ENCODE peak calls at places on chromosome 17, in eight cellular contexts. O is AG09319, C is pancreas, F is tibial nerve, W is Caco-2, E is Peyer's patch, L is endothelial cell, P is RWPE1. V is an unnamed sample.

GRCh38 chr17:39001703-39002637 is 34.8 kb upstream of the FBXO47 start:
- DNase-seq in W (no peak), O (peak), P (peak), C (peak), E (no peak), F (peak), L (no peak), V (peak)

GRCh38 chr17:21510686-21511367 is 134.7 kb downstream of the KCNJ12 start:
- DNase-seq in O (no peak), P (no peak), E (no peak), C (no peak), W (no peak), F (no peak), L (no peak), V (no peak)

GRCh38 chr17:7440823-7441174 is 1.5 kb downstream of the FGF11 start:
- DNase-seq in C (no peak), O (no peak), P (no peak), W (no peak), E (no peak), F (no peak), L (peak), V (peak)

GRCh38 chr17:7001562-7001961 is 5.7 kb downstream of the ALOX12 start:
- DNase-seq in P (no peak), F (no peak), L (peak), O (no peak), E (no peak), W (no peak), C (no peak), V (peak)

GRCh38 chr17:67534941-67535340 is 157.9 kb downstream of the PITPNC1 start:
- DNase-seq in W (no peak), O (no peak), L (no peak), C (no peak), F (no peak), P (no peak), E (no peak), V (no peak)

GRCh38 chr17:32915108-32915700 is 12.7 kb upstream of the TMEM98 start:
- DNase-seq in P (no peak), O (no peak), C (no peak), E (no peak), W (no peak), F (no peak), L (no peak), V (no peak)

GRCh38 chr17:73462830-73463229 is 151.0 kb upstream of the CDC42EP4 start:
- DNase-seq in P (no peak), L (no peak), W (no peak), F (no peak), E (no peak), O (no peak), C (no peak), V (no peak)

GRCh38 chr17:57033296-57033695 is 51.8 kb upstream of the AKAP1 start:
- DNase-seq in W (no peak), E (no peak), C (no peak), P (no peak), F (no peak), O (no peak), L (no peak), V (no peak)

GRCh38 chr17:40540448-40540847 is 24.8 kb downstream of the CCR7 start:
- DNase-seq in O (no peak), E (no peak), F (no peak), P (no peak), L (no peak), C (no peak), W (no peak), V (no peak)

GRCh38 chr17:13502263-13502662 is 99.5 kb downstream of the HS3ST3A1 start:
- DNase-seq in P (no peak), E (no peak), W (no peak), F (no peak), O (no peak), L (no peak), C (no peak), V (no peak)

GRCh38 chr17:17146791-17147406 is 59.2 kb downstream of the PLD6 start:
- DNase-seq in C (no peak), W (peak), E (no peak), O (no peak), F (no peak), L (no peak), P (no peak), V (peak)

GRCh38 chr17:41415833-41416335 is 8.5 kb downstream of the KRT37 start:
- DNase-seq in L (no peak), C (no peak), O (peak), E (no peak), F (peak), P (no peak), W (peak), V (no peak)

GRCh38 chr17:77490361-77491183 is 349.8 kb downstream of the SEC14L1 start:
- DNase-seq in P (no peak), L (no peak), C (no peak), W (no peak), F (no peak), E (no peak), O (no peak), V (no peak)

GRCh38 chr17:71402661-71403141 is 718.1 kb upstream of the SOX9 start:
- DNase-seq in W (no peak), E (no peak), C (no peak), F (no peak), P (peak), L (no peak), O (no peak), V (peak)

GRCh38 chr17:62628845-62629555 is 1.5 kb downstream of the MRC2 start:
- DNase-seq in W (no peak), E (no peak), C (no peak), F (no peak), L (no peak), O (no peak), P (no peak), V (no peak)

GRCh38 chr17:44108440-44109311 is 14.8 kb downstream of the HDAC5 start:
- DNase-seq in P (no peak), E (peak), W (peak), C (peak), O (peak), F (peak), L (no peak), V (peak)

GRCh38 chr17:18250259-18250658 is 8.3 kb downstream of the FLII start:
- DNase-seq in C (peak), W (no peak), P (peak), O (no peak), E (no peak), F (no peak), L (no peak), V (peak)

GRCh38 chr17:6496116-6496481 is 51.8 kb downstream of the PIMREG start:
- DNase-seq in F (no peak), O (no peak), L (peak), E (no peak), P (no peak), C (no peak), W (no peak), V (no peak)

GRCh38 chr17:62089296-62089695 is 24.2 kb upstream of the MED13 start:
- DNase-seq in L (no peak), P (no peak), O (no peak), E (no peak), C (no peak), W (no peak), F (no peak), V (no peak)

GRCh38 chr17:62109378-62109902 is 44.4 kb upstream of the MED13 start:
- DNase-seq in P (peak), O (peak), F (no peak), C (peak), W (peak), L (peak), E (peak), V (peak)

GRCh38 chr17:15741624-15742023 is 9.5 kb downstream of the TBC1D26 start:
- DNase-seq in O (no peak), P (no peak), L (no peak), C (no peak), W (no peak), F (no peak), E (no peak), V (no peak)

GRCh38 chr17:72609501-72609900 is 483.0 kb downstream of the SLC39A11 start:
- DNase-seq in P (peak), W (no peak), C (no peak), O (no peak), E (no peak), F (no peak), L (no peak), V (peak)

GRCh38 chr17:67608691-67609090 is 109.0 kb upstream of the NOL11 start:
- DNase-seq in O (no peak), F (no peak), L (no peak), W (no peak), P (peak), E (no peak), C (no peak), V (no peak)

GRCh38 chr17:16052486-16052885 is 52.9 kb downstream of the TTC19 start:
- DNase-seq in E (no peak), F (no peak), O (no peak), P (no peak), W (no peak), C (no peak), L (no peak), V (no peak)

GRCh38 chr17:45861185-45861584 is 16.5 kb downstream of the SPPL2C start:
- DNase-seq in F (no peak), E (no peak), L (no peak), C (no peak), O (no peak), W (no peak), P (no peak), V (no peak)

GRCh38 chr17:17356931-17357270 is 53.7 kb downstream of the NT5M start:
- DNase-seq in C (no peak), W (no peak), P (no peak), F (no peak), O (no peak), L (no peak), E (no peak), V (no peak)

GRCh38 chr17:20234266-20234665 is 225.1 kb downstream of the SPECC1 start:
- DNase-seq in O (no peak), E (no peak), P (no peak), C (no peak), F (no peak), W (no peak), L (no peak), V (no peak)

GRCh38 chr17:75774988-75775668 is 9.5 kb upstream of the UNK start:
- DNase-seq in L (no peak), W (no peak), O (no peak), C (no peak), P (no peak), F (no peak), E (no peak), V (no peak)

GRCh38 chr17:74367206-74367605 is at the start of gene GPR142:
- DNase-seq in P (no peak), W (no peak), L (no peak), F (no peak), O (no peak), E (no peak), C (no peak), V (no peak)

GRCh38 chr17:1577186-1577585 is 14.6 kb upstream of the PITPNA start:
- DNase-seq in P (peak), F (peak), L (no peak), E (peak), W (no peak), O (peak), C (peak), V (peak)

GRCh38 chr17:40015005-40015997 is at the start of gene CSF3:
- DNase-seq in C (no peak), E (no peak), L (no peak), W (peak), O (no peak), P (no peak), F (no peak), V (peak)

GRCh38 chr17:40095944-40096791 is 4.2 kb downstream of the NR1D1 start:
- DNase-seq in P (no peak), W (no peak), O (no peak), E (peak), F (peak), L (no peak), C (no peak), V (no peak)

GRCh38 chr17:28744104-28744801 is 442 bp downstream of the TRAF4 start:
- DNase-seq in C (peak), O (no peak), P (peak), E (peak), W (peak), F (peak), L (peak), V (peak)

GRCh38 chr17:28744802-28745051 is 916 bp downstream of the TRAF4 start:
- DNase-seq in W (no peak), E (no peak), F (no peak), L (no peak), P (no peak), C (no peak), O (no peak), V (no peak)

GRCh38 chr17:28741358-28742349 is 2.2 kb upstream of the TRAF4 start:
- DNase-seq in L (no peak), W (no peak), O (no peak), E (peak), F (no peak), C (no peak), P (no peak), V (no peak)

GRCh38 chr17:28745052-28745776 is 1.4 kb downstream of the TRAF4 start:
- DNase-seq in W (peak), P (no peak), E (peak), L (peak), C (peak), F (peak), O (no peak), V (peak)

DNA sequence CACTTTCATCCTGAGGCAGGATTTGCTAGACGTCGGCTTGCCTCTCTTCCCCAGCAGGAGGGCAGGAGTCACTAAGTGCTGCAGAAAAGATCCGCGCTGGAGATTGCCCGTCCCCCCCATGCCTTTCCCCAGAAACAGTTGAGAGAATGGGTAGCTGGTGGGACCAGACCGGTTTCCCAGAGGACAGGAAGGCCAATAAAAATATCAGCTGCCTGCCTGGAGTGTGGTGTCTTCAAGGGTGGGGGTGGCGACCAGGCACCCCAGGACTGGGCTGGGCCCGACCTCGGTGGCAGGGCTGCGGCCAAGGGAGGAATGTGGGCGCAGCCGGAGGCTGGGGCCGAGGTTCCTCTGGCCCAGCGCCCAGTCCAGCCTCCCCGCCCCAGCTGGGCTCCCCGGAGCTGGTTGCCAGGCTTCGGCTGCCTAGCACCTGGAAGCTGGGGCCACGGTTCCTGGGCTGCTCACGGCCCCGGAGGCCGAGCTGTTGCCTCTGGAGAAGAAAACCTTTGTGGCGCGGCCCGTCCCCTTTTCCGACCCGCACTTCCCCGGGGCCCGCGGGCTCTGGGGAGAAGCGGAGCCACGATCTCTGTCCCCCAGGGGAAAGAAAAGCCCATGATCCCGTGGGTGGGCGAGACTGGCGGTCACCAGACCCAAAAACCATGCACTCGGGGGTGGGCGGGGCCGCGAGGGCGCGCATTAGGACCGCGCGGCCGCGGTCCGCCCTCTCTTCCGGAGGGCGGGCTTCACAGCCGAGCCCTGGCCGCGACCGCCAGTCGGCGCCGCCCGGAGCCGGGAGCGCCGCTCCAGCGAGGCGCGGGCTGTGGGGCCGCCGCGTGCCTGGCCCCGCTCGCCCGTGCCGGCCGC is at the start of gene TRAF4:
- DNase-seq in L (peak), E (peak), W (peak), C (peak), O (peak), P (peak), F (peak), V (peak)
- TF ChIP-seq CTCF in L (no peak), E (peak), W (no peak), C (no peak), O (no peak), P (peak), F (peak), V (no peak)

GRCh38 chr17:47850692-47851573 is at the start of gene SP6:
- DNase-seq in O (no peak), C (peak), W (peak), E (peak), L (peak), P (peak), F (no peak), V (peak)
- TF ChIP-seq CTCF in O (no peak), C (no peak), W (peak), E (peak), L (no peak), P (peak), F (no peak), V (peak)

GRCh38 chr17:46949291-46950174 is 26.6 kb downstream of the GOSR2 start:
- DNase-seq in P (peak), W (no peak), F (no peak), C (no peak), O (no peak), L (no peak), E (no peak), V (peak)

GRCh38 chr17:46952115-46952514 is 26.9 kb downstream of the RPRML start:
- DNase-seq in P (no peak), E (no peak), W (no peak), O (no peak), C (no peak), L (no peak), F (no peak), V (no peak)

GRCh38 chr17:46950615-46950996 is 27.6 kb downstream of the GOSR2 start:
- DNase-seq in E (no peak), O (no peak), L (no peak), C (no peak), F (no peak), P (no peak), W (no peak), V (no peak)

GRCh38 chr17:46950997-46951621 is 27.9 kb downstream of the RPRML start:
- DNase-seq in P (no peak), L (no peak), C (no peak), E (no peak), F (no peak), O (no peak), W (no peak), V (no peak)

GRCh38 chr17:46951681-46952080 is 27.4 kb downstream of the RPRML start:
- DNase-seq in F (no peak), W (no peak), P (no peak), E (no peak), C (no peak), L (no peak), O (no peak), V (no peak)
- TF ChIP-seq CTCF in F (no peak), W (no peak), P (no peak), E (no peak), C (no peak), L (no peak), O (no peak), V (no peak)

GRCh38 chr17:82839617-82840292 is at the start of gene ZNF750:
- DNase-seq in L (no peak), F (no peak), C (no peak), E (no peak), P (peak), O (no peak), W (no peak), V (no peak)
- TF ChIP-seq CTCF in L (no peak), F (no peak), C (no peak), E (no peak), P (no peak), O (no peak), W (no peak), V (no peak)

GRCh38 chr17:79714746-79715145 is 16.0 kb upstream of the ENPP7 start:
- DNase-seq in W (no peak), E (no peak), F (no peak), O (no peak), C (no peak), P (no peak), L (no peak), V (no peak)

GRCh38 chr17:79714129-79714528 is 16.6 kb upstream of the ENPP7 start:
- DNase-seq in C (no peak), F (no peak), W (no peak), P (no peak), E (no peak), O (no peak), L (no peak), V (no peak)

GRCh38 chr17:79715318-79716182 is 15.2 kb upstream of the ENPP7 start:
- DNase-seq in L (no peak), E (no peak), W (peak), C (no peak), F (no peak), P (no peak), O (no peak), V (no peak)

GRCh38 chr17:79711715-79712305 is 18.9 kb upstream of the ENPP7 start:
- DNase-seq in P (no peak), C (no peak), L (no peak), E (no peak), W (no peak), O (no peak), F (no peak), V (peak)

DNA sequence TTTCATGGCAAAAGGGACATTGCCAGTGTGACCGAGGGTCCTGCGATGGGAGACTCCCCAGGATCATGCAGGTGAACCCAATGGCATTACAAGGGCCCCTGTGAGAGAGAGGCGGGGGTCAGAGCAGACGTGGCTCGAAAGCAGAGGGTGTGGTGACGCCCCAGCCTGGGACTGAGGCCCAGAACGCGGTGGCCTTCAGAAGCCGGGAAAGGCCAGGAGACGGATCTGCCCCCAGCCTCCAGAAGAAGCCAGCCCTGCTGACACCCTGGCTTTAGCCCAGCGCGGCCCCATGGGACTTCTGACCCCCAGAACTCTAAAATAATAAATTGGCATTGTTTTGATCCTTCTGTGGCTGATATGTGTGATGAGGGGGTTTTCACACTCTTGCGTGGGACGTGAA is 17.4 kb upstream of the ENPP7 start:
- DNase-seq in P (no peak), C (no peak), F (no peak), E (no peak), W (no peak), L (no peak), O (no peak), V (no peak)
- TF ChIP-seq CTCF in P (no peak), C (no peak), F (no peak), E (no peak), W (no peak), L (no peak), O (no peak), V (no peak)

GRCh38 chr17:30809867-30810266 is 14.6 kb downstream of the CRLF3 start:
- DNase-seq in W (no peak), F (no peak), L (no peak), P (no peak), C (no peak), E (no peak), O (no peak), V (no peak)

GRCh38 chr17:30808785-30809286 is 15.7 kb downstream of the CRLF3 start:
- DNase-seq in C (no peak), F (no peak), P (no peak), L (peak), E (no peak), O (no peak), W (no peak), V (no peak)

DNA sequence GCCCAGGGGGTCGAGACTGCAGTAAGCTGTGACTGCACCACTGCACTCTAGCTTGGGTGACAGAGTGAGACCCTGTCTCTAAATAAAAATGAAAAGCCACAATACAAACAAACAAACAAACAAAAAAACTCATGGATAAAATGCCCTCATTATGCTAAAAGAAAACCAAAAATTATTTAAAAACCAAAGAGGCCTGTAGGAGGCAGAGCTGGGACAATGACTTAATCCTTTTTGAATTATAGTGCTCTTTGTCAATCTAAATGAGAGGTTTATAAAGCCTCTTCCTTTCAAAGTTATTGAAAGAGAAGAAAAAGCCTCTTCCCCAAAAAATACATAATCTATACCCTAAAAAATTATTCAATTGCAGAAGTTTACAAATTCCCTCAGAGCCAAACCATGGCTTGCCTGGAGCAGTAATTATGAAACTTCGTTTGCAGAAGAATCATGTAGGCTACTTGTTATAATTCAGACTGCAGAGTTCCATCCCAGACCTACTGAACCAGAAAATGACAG is 18.5 kb downstream of the CRLF3 start:
- DNase-seq in O (no peak), P (no peak), E (no peak), W (no peak), F (no peak), C (no peak), L (no peak), V (no peak)
- TF ChIP-seq CTCF in O (no peak), P (no peak), E (no peak), W (no peak), F (no peak), C (no peak), L (no peak), V (no peak)